ENCODE peak calls at places on chromosomes 6 and 20, in seven cellular contexts. S is left lung; O is A549; D is mesendoderm; M is astrocyte of the spinal cord; W is CD8-positive, alpha-beta T cell; E is testis. K is an unnamed sample.

GRCh38 chr20:10329387-10330005 is 104.5 kb downstream of the MKKS start:
- DNase-seq in S (no peak), O (no peak), D (no peak), M (no peak), W (no peak), E (no peak), K (no peak)

GRCh38 chr6:32070814-32071466 is 32.7 kb downstream of the CYP21A2 start:
- DNase-seq in S (peak; percentile 41), O (no peak), D (no peak), M (no peak), W (no peak), E (peak; percentile 41), K (no peak)

GRCh38 chr6:157982297-157982579 is 575 bp downstream of the SYNJ2 start:
- DNase-seq in S (peak; percentile 67), O (peak; percentile 24), D (peak; percentile 77), M (no peak), W (no peak), E (peak; percentile 43), K (no peak)

GRCh38 chr20:50826121-50826520 is 31.3 kb downstream of the BCAS4 start:
- DNase-seq in S (no peak), O (no peak), D (no peak), M (no peak), W (no peak), E (peak; percentile 73), K (no peak)

GRCh38 chr6:45661667-45662066 is 283.9 kb upstream of the SUPT3H start:
- DNase-seq in S (no peak), O (no peak), D (no peak), M (peak; percentile 93), W (no peak), E (no peak), K (no peak)

GRCh38 chr6:46876126-46876525 is 45.6 kb downstream of the ADGRF5 start:
- DNase-seq in S (no peak), O (no peak), D (peak; percentile 73), M (peak; percentile 80), W (no peak), E (no peak), K (no peak)

GRCh38 chr6:134117409-134117808 is 65.0 kb upstream of the SLC2A12 start:
- DNase-seq in S (no peak), O (no peak), D (no peak), M (peak; percentile 17), W (no peak), E (no peak), K (peak; percentile 19)

GRCh38 chr20:49267327-49267726 is 10.5 kb downstream of the ZNFX1 start:
- DNase-seq in S (no peak), O (no peak), D (no peak), M (no peak), W (no peak), E (no peak), K (no peak)

GRCh38 chr6:44092312-44092884 is 34.9 kb downstream of the MRPL14 start:
- DNase-seq in S (no peak), O (no peak), D (no peak), M (no peak), W (no peak), E (no peak), K (no peak)

GRCh38 chr6:15522026-15522425 is 140.8 kb downstream of the DTNBP1 start:
- DNase-seq in S (no peak), O (no peak), D (no peak), M (no peak), W (no peak), E (peak; percentile 7), K (no peak)

GRCh38 chr6:71459162-71459561 is 170.6 kb downstream of the OGFRL1 start:
- DNase-seq in S (no peak), O (no peak), D (no peak), M (no peak), W (no peak), E (no peak), K (no peak)

GRCh38 chr6:157380458-157380778 is 572 bp upstream of the ZDHHC14 start:
- DNase-seq in S (no peak), O (no peak), D (peak; percentile 57), M (no peak), W (no peak), E (no peak), K (peak; percentile 76)

GRCh38 chr6:126076992-126077664 is 90.8 kb downstream of the TRMT11 start:
- DNase-seq in S (no peak), O (no peak), D (no peak), M (no peak), W (no peak), E (no peak), K (no peak)

GRCh38 chr6:136757150-136757549 is 35.1 kb downstream of the MAP3K5 start:
- DNase-seq in S (no peak), O (peak; percentile 8), D (no peak), M (peak; percentile 29), W (no peak), E (no peak), K (no peak)

GRCh38 chr6:157563611-157564284 is 182.8 kb downstream of the ZDHHC14 start:
- DNase-seq in S (no peak), O (no peak), D (no peak), M (no peak), W (no peak), E (no peak), K (no peak)

GRCh38 chr6:38262609-38263008 is 377.1 kb downstream of the BTBD9 start:
- DNase-seq in S (no peak), O (no peak), D (no peak), M (peak; percentile 79), W (no peak), E (no peak), K (no peak)

GRCh38 chr6:73236147-73236750 is 11.0 kb upstream of the KHDC1L start:
- DNase-seq in S (no peak), O (peak; percentile 72), D (no peak), M (peak; percentile 61), W (no peak), E (no peak), K (no peak)

GRCh38 chr6:144809120-144809519 is 524.0 kb downstream of the UTRN start:
- DNase-seq in S (no peak), O (peak; percentile 9), D (peak; percentile 8), M (no peak), W (no peak), E (no peak), K (no peak)

GRCh38 chr20:34604980-34605788 is 46.7 kb downstream of the MAP1LC3A start:
- DNase-seq in S (no peak), O (no peak), D (no peak), M (peak; percentile 60), W (no peak), E (no peak), K (peak; percentile 48)

GRCh38 chr6:28757429-28758045 is 166.2 kb downstream of the TRIM27 start:
- DNase-seq in S (no peak), O (peak; percentile 83), D (peak; percentile 75), M (no peak), W (no peak), E (no peak), K (no peak)

GRCh38 chr6:44699851-44700250 is 312.3 kb downstream of the CDC5L start:
- DNase-seq in S (no peak), O (no peak), D (no peak), M (no peak), W (no peak), E (no peak), K (no peak)

DNA sequence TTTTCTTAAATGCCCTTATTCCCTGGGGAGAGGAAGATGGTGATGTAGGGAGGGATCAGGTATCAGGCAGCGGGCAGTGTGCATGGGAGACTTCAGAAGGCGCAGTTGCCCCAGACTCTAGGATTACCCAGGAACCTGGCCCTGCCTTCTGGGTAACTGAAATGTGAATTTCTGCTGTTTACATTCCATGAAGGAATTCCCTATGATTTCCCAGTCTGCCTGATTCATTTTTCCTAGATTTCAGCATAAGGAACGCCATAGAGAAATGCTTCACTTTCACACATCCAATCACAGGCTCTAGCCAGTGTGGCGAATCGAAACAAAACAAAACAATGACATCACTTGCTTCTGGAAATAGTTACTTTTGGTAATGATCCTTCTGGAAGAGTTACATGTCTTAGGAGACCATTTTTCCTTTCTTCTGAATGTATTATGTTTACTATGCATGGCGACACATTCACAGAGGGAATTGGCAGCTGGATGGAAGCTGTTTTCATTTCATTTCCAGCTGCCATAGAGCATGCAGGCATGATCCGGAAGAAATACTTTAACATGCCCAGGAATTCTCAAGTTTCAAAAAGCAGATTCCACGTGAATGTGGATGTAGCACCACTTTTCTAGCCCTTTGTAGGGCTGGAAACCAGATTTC is 33.3 kb downstream of the LRP11 start:
- DNase-seq in S (no peak), O (no peak), D (no peak), M (peak; percentile 38), W (no peak), E (no peak), K (no peak)
- H3K4me3 ChIP-seq in S (no peak overlapping the region), O (no peak overlapping the region), D (no peak overlapping the region), M (no peak overlapping the region), W (no peak overlapping the region), E (no peak overlapping the region), K (no peak overlapping the region)

GRCh38 chr6:52503853-52504777 is 72.7 kb downstream of the TRAM2 start:
- DNase-seq in S (peak; percentile 94), O (peak; percentile 97), D (peak; percentile 57), M (peak; percentile 86), W (no peak), E (peak; percentile 64), K (peak; percentile 61)
- H3K4me3 ChIP-seq in S (no peak overlapping the region), O (peak overlapping the region; percentile 14), D (no peak overlapping the region), M (no peak overlapping the region), W (no peak overlapping the region), E (no peak overlapping the region), K (no peak overlapping the region)

DNA sequence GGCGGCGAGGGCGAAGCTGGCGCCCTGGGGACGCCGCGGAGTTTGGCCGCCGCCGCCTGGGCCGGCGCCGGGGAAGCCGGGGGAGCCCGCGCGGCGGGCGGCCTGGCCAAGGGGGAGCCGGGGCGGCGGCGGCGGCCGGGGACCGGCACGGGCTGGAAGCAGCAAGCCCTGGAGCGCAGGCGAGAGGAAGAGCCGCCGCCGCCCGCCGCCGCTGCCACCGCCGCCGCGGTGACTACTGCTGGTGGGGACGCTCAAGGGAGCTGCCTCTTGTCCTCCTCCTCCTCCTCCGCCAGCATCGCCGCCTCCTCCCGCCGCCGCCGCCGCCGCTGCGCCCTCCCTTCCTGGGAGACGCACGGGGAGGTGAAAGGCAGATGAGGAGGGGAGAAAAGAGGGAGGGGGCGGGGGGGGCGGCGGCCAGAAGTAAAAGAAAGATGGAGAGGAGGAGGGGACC is 975 bp downstream of the PDE10A start:
- DNase-seq in S (peak; percentile 71), O (peak; percentile 52), D (peak; percentile 74), M (peak; percentile 28), W (no peak), E (no peak), K (peak; percentile 70)
- H3K4me3 ChIP-seq in S (peak overlapping the region; percentile 41), O (peak overlapping the region; percentile 69), D (peak overlapping the region; percentile 62), M (peak overlapping the region; percentile 49), W (no peak overlapping the region), E (peak overlapping the region; percentile 34), K (peak overlapping the region; percentile 38)

GRCh38 chr6:11772109-11772830 is 6.3 kb downstream of the ADTRP start:
- DNase-seq in S (no peak), O (peak; percentile 77), D (peak; percentile 86), M (peak; percentile 97), W (no peak), E (no peak), K (no peak)

GRCh38 chr6:11769816-11770545 is 8.6 kb downstream of the ADTRP start:
- DNase-seq in S (no peak), O (no peak), D (peak; percentile 95), M (no peak), W (no peak), E (no peak), K (no peak)

GRCh38 chr6:11771473-11772048 is 7.0 kb downstream of the ADTRP start:
- DNase-seq in S (no peak), O (no peak), D (no peak), M (no peak), W (no peak), E (no peak), K (no peak)

GRCh38 chr6:11769244-11769643 is 9.4 kb downstream of the ADTRP start:
- DNase-seq in S (no peak), O (no peak), D (no peak), M (no peak), W (no peak), E (no peak), K (no peak)

GRCh38 chr6:11770546-11771466 is 7.8 kb downstream of the ADTRP start:
- DNase-seq in S (peak; percentile 86), O (peak; percentile 92), D (peak; percentile 97), M (peak; percentile 97), W (no peak), E (peak; percentile 71), K (peak; percentile 24)
- H3K4me3 ChIP-seq in S (no peak overlapping the region), O (no peak overlapping the region), D (no peak overlapping the region), M (no peak overlapping the region), W (no peak overlapping the region), E (no peak overlapping the region), K (no peak overlapping the region)

K was measured in SK-N-SH.